ENCODE peak calls at places on chromosomes 4 and X, in ten cellular contexts. P is aorta, R is fibroblast of lung, V is breast epithelium, K is heart left ventricle, C is SK-N-SH, M is left ventricle myocardium inferior, T is hepatocyte, I is ascending aorta, E is RWPE2. U is an unnamed sample.

GRCh38 chrX:24282381-24283121 is 31.3 kb downstream of the SUPT20HL2 start:
- DNase-seq in P (no peak), R (peak; percentile 51), V (no peak), K (no peak), C (no peak), M (no peak), T (no peak), I (no peak), E (no peak), U (peak; percentile 63)

GRCh38 chr4:188439641-188440311 is 300.5 kb downstream of the TRIML1 start:
- DNase-seq in P (peak; percentile 54), R (peak; percentile 14), V (no peak), K (peak; percentile 70), C (peak; percentile 29), M (peak; percentile 49), T (no peak), I (no peak), E (peak; percentile 76), U (peak; percentile 46)

GRCh38 chrX:4787971-4788370 is 1074.5 kb upstream of the PRKX start:
- DNase-seq in P (no peak), R (no peak), V (no peak), K (no peak), C (no peak), M (no peak), T (no peak), I (no peak), E (no peak), U (no peak)

GRCh38 chr4:6271701-6272465 is 2.2 kb downstream of the WFS1 start:
- DNase-seq in P (no peak), R (no peak), V (peak; percentile 91), K (peak; percentile 72), C (no peak), M (peak; percentile 71), T (no peak), I (peak; percentile 79), E (no peak), U (no peak)

GRCh38 chr4:71009796-71010588 is 16.5 kb downstream of the DCK start:
- DNase-seq in P (no peak), R (peak; percentile 70), V (no peak), K (no peak), C (peak; percentile 49), M (no peak), T (peak; percentile 12), I (no peak), E (no peak), U (no peak)

GRCh38 chr4:32864713-32865351 is 2144.7 kb downstream of the PCDH7 start:
- DNase-seq in P (no peak), R (no peak), V (no peak), K (no peak), C (no peak), M (no peak), T (no peak), I (no peak), E (no peak), U (no peak)

GRCh38 chrX:43836435-43837184 is 45.6 kb downstream of the MAOB start:
- DNase-seq in P (no peak), R (peak; percentile 45), V (no peak), K (no peak), C (peak; percentile 12), M (no peak), T (peak; percentile 26), I (no peak), E (no peak), U (no peak)

GRCh38 chrX:134236690-134237362 is at the start of gene CCDC160:
- DNase-seq in P (peak; percentile 58), R (peak; percentile 29), V (peak; percentile 50), K (peak; percentile 46), C (peak; percentile 82), M (peak; percentile 47), T (peak; percentile 68), I (no peak), E (no peak), U (peak; percentile 90)

GRCh38 chr4:7649741-7650531 is 215.2 kb upstream of the PSAPL1 start:
- DNase-seq in P (peak; percentile 78), R (peak; percentile 67), V (no peak), K (no peak), C (no peak), M (no peak), T (no peak), I (peak; percentile 76), E (peak; percentile 90), U (no peak)

GRCh38 chr4:152935138-152935537 is 985 bp upstream of the FHDC1 start:
- DNase-seq in P (no peak), R (no peak), V (peak; percentile 61), K (no peak), C (no peak), M (no peak), T (peak; percentile 62), I (no peak), E (no peak), U (peak; percentile 87)

GRCh38 chr4:78829296-78829695 is 53.1 kb downstream of the BMP2K start:
- DNase-seq in P (no peak), R (peak; percentile 16), V (no peak), K (no peak), C (no peak), M (no peak), T (no peak), I (no peak), E (no peak), U (no peak)

DNA sequence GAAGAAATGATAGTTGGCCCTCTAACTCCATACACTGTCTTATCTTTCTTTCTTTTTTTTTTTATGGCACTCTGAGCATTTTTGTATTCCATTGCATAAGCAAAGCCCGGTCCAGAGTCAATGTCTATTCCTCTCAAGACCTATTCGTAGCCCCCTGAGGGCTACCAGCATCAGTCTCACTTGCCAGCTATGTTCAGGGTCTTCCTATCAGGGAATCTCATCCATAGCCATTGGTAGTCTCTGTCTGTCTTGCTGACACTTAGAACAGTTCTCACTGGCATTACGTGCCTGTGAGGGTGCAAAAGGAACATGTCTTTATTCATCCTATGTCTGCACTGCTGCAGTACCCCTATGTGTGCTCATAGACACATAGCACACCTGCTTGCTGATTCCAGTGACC is 51.0 kb downstream of the BMP2K start:
- DNase-seq in P (no peak), R (no peak), V (no peak), K (no peak), C (no peak), M (no peak), T (no peak), I (no peak), E (no peak), U (no peak)
- H3K36me3 ChIP-seq in P (peaks cover 3% of the 10 kb centered on the region), R (peaks cover 3% of the 10 kb centered on the region), V (no peaks in the 10 kb centered on the region), K (no peaks in the 10 kb centered on the region), C (peaks cover 28% of the 10 kb centered on the region), M (peaks cover 33% of the 10 kb centered on the region), T (no peaks in the 10 kb centered on the region), I (peaks cover 20% of the 10 kb centered on the region), E (peaks cover 25% of the 10 kb centered on the region), U (peaks cover 61% of the 10 kb centered on the region)

GRCh38 chrX:8724176-8724757 is 7.7 kb downstream of the ANOS1 start:
- DNase-seq in P (no peak), R (no peak), V (no peak), K (no peak), C (peak; percentile 34), M (no peak), T (no peak), I (no peak), E (no peak), U (peak; percentile 85)
- H3K27ac ChIP-seq in P (no peak overlapping the region), R (no peak overlapping the region), V (no peak overlapping the region), K (no peak overlapping the region), C (no peak overlapping the region), M (no peak overlapping the region), T (no peak overlapping the region), I (no peak overlapping the region), E (no peak overlapping the region), U (no peak overlapping the region)

GRCh38 chr4:128865132-128865531 is 55.6 kb downstream of the JADE1 start:
- DNase-seq in P (no peak), R (no peak), V (no peak), K (no peak), C (no peak), M (no peak), T (no peak), I (no peak), E (no peak), U (no peak)

GRCh38 chr4:128868758-128869157 is 59.3 kb downstream of the JADE1 start:
- DNase-seq in P (no peak), R (no peak), V (no peak), K (no peak), C (no peak), M (no peak), T (no peak), I (no peak), E (no peak), U (no peak)

GRCh38 chr4:128866691-128867090 is 57.2 kb downstream of the JADE1 start:
- DNase-seq in P (no peak), R (no peak), V (no peak), K (no peak), C (no peak), M (no peak), T (no peak), I (no peak), E (no peak), U (no peak)

GRCh38 chr4:128863314-128864075 is 54.0 kb downstream of the JADE1 start:
- DNase-seq in P (peak; percentile 85), R (peak; percentile 83), V (peak; percentile 82), K (peak; percentile 75), C (peak; percentile 70), M (peak; percentile 58), T (peak; percentile 86), I (peak; percentile 82), E (no peak), U (peak; percentile 97)

DNA sequence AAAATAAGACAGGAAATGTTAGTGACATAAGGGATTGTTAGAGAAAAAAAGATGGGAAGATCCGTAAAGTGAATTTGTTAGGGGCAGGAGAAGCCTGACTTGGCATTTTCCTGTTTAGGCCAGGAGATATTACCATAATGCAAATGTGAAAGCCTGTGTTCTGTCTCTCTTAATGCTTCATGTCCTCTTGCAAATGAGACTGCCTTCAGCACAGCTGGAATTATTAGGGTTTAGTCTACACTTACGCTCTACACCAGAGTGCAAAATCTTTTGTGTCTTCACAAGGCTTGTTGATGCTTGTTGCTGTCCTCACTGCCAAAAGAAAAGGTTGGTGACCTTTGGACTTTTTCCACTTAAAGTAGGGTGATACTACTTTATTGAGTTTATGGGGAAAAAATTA is 56.8 kb downstream of the JADE1 start:
- DNase-seq in P (no peak), R (no peak), V (no peak), K (no peak), C (no peak), M (no peak), T (no peak), I (no peak), E (no peak), U (no peak)
- H3K36me3 ChIP-seq in P (peaks cover 11% of the 10 kb centered on the region), R (peaks cover 30% of the 10 kb centered on the region), V (no peaks in the 10 kb centered on the region), K (peaks cover 16% of the 10 kb centered on the region), C (peaks cover 91% of the 10 kb centered on the region), M (peaks cover 71% of the 10 kb centered on the region), T (no peaks in the 10 kb centered on the region), I (peaks cover 88% of the 10 kb centered on the region), E (peaks cover 58% of the 10 kb centered on the region), U (peaks cover 93% of the 10 kb centered on the region)

GRCh38 chr4:123640824-123641223 is 244.2 kb downstream of the SPRY1 start:
- DNase-seq in P (no peak), R (no peak), V (no peak), K (no peak), C (no peak), M (no peak), T (no peak), I (no peak), E (no peak), U (no peak)
- H3K27ac ChIP-seq in P (no peak overlapping the region), R (no peak overlapping the region), V (no peak overlapping the region), K (no peak overlapping the region), C (no peak overlapping the region), M (no peak overlapping the region), T (no peak overlapping the region), I (no peak overlapping the region), E (no peak overlapping the region), U (no peak overlapping the region)

GRCh38 chr4:82352825-82353370 is 20.9 kb downstream of the HNRNPD start:
- DNase-seq in P (no peak), R (no peak), V (no peak), K (no peak), C (no peak), M (no peak), T (no peak), I (no peak), E (no peak), U (no peak)
- H3K36me3 ChIP-seq in P (no peaks in the 10 kb centered on the region), R (peaks cover 3% of the 10 kb centered on the region), V (no peaks in the 10 kb centered on the region), K (peaks cover 38% of the 10 kb centered on the region), C (peaks cover 72% of the 10 kb centered on the region), M (peaks cover 81% of the 10 kb centered on the region), T (peaks cover 6% of the 10 kb centered on the region), I (peaks cover 69% of the 10 kb centered on the region), E (peaks cover 86% of the 10 kb centered on the region), U (peaks cover 97% of the 10 kb centered on the region)

U was measured in endodermal cell.